ENCODE peak calls at places on chromosomes 11 and 22, in five cellular contexts. U is stomach; F is B cell; Z is CD8-positive, alpha-beta T cell; R is A549. B is an unnamed sample.

GRCh38 chr11:101456812-101457211 is 127.0 kb downstream of the TRPC6 start:
- DNase-seq in U (no peak), F (peak), Z (no peak), R (no peak), B (no peak)

GRCh38 chr22:25483931-25484330 is 80.5 kb upstream of the GRK3 start:
- DNase-seq in U (no peak), F (no peak), Z (no peak), R (no peak), B (no peak)

GRCh38 chr22:48182896-48183805 is 1420.7 kb downstream of the TBC1D22A start:
- DNase-seq in U (no peak), F (no peak), Z (no peak), R (no peak), B (no peak)

GRCh38 chr11:125170406-125171031 is 6.0 kb downstream of the PKNOX2 start:
- DNase-seq in U (no peak), F (no peak), Z (no peak), R (no peak), B (no peak)

GRCh38 chr11:2259897-2260451 is 10.4 kb downstream of the ASCL2 start:
- DNase-seq in U (no peak), F (no peak), Z (no peak), R (no peak), B (peak)

GRCh38 chr22:39727541-39727940 is 157.0 kb downstream of the CACNA1I start:
- DNase-seq in U (no peak), F (no peak), Z (no peak), R (peak), B (no peak)

GRCh38 chr11:10002221-10002620 is 291.8 kb downstream of the SBF2 start:
- DNase-seq in U (no peak), F (no peak), Z (no peak), R (no peak), B (no peak)

GRCh38 chr11:33835143-33835878 is 56.6 kb downstream of the LMO2 start:
- DNase-seq in U (no peak), F (peak), Z (no peak), R (peak), B (no peak)

GRCh38 chr22:44449683-44450425 is 48.2 kb downstream of the RTL6 start:
- DNase-seq in U (peak), F (no peak), Z (no peak), R (no peak), B (no peak)

GRCh38 chr11:34546511-34547206 is 33.1 kb upstream of the ELF5 start:
- DNase-seq in U (no peak), F (no peak), Z (no peak), R (no peak), B (no peak)

GRCh38 chr22:31489632-31490495 is at the start of gene EIF4ENIF1:
- DNase-seq in U (peak), F (peak), Z (peak), R (peak), B (peak)

GRCh38 chr11:130480166-130480565 is 31.7 kb downstream of the ADAMTS15 start:
- DNase-seq in U (no peak), F (no peak), Z (no peak), R (no peak), B (no peak)

GRCh38 chr11:69644071-69644961 is 3.4 kb downstream of the CCND1 start:
- DNase-seq in U (peak), F (no peak), Z (no peak), R (peak), B (no peak)
- TF ChIP-seq CTCF in U (no peak), F (no peak), Z (no peak), R (peak), B (no peak)

GRCh38 chr11:119486016-119486415 is 63.0 kb upstream of the THY1 start:
- DNase-seq in U (no peak), F (no peak), Z (no peak), R (no peak), B (no peak)

GRCh38 chr11:119483341-119483880 is 60.4 kb upstream of the THY1 start:
- DNase-seq in U (peak), F (no peak), Z (no peak), R (no peak), B (no peak)

GRCh38 chr11:119483881-119484371 is 61.0 kb upstream of the THY1 start:
- DNase-seq in U (no peak), F (no peak), Z (no peak), R (no peak), B (no peak)

GRCh38 chr11:119486691-119487259 is 63.8 kb upstream of the THY1 start:
- DNase-seq in U (peak), F (no peak), Z (no peak), R (no peak), B (no peak)

DNA sequence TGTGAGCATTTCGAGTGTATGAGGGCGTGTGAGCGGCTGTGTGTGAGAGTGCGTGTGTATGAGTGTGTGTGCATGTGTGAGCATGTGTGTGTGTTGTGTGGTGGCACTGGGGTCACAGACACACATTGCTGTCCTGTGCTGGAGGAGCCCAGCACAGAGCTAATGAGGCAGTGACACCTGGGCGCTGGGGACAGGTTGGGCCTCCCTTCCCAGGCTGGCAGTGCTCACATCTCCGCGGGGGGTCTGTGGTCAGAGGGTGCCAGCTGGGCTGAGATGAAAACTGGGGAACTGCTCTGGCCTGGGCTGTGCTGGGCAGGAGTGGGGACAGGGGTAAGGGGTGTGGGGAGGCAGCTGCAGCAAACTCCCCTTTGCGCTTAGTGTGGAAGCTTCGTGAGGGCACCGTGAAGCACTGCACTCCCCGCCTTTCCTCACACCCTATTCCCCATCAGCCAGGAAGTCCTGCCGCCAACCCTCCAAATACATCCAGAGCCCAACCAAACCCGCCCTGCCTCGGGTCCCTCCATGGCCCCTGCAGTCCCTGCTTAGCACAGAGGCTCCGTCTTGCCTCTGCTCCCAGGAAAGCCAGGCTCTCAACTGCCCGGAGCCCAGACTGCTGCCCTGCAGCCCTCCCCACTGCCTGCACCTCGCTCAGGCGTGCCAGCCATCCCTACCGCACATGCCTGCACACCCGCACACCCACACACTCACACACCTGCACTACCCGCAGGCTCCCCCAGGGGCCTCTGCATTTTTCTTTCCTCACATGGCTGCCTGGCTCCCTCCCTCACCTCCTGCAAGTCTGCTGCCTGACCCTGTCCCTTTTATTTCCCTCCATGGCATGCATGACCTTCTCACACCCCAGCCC is 62.0 kb upstream of the THY1 start:
- DNase-seq in U (peak), F (no peak), Z (no peak), R (no peak), B (no peak)
- TF ChIP-seq CTCF in U (no peak), F (no peak), Z (no peak), R (no peak), B (no peak)

DNA sequence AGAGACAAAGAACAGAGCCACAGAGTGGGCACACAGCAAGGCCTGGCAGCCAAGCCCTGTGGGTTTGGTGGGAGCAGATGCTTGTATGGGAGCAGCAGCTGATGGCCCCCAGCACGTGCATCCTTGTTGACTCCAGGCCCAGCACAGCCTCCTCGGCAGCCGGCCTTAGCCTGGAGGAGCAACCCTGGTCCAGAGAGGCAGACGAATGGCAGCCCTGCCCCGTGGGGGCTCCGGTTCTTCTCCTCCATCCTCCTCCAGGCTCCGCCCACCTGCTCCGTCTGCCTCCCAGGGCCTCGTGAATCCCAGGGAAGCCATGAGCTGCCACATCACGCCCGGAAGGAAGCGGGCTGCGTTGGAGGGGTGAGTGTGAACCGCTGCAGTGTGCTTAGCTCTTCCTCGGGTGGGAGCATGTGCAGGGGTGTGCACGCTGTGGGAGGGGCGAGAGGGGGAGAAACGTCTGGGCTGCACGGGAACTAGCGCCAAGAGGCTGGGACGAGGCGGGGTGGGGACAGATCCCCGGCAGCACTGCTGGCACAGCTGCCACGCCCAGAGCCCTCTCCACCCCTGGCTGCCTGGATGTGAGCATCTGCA is 36.3 kb upstream of the JAM3 start:
- DNase-seq in U (no peak), F (no peak), Z (no peak), R (no peak), B (no peak)
- TF ChIP-seq CTCF in U (no peak), F (no peak), Z (no peak), R (no peak), B (no peak)

GRCh38 chr11:76579047-76579751 is 91.3 kb downstream of the LRRC32 start:
- DNase-seq in U (no peak), F (no peak), Z (no peak), R (no peak), B (no peak)
- TF ChIP-seq CTCF in U (no peak), F (no peak), Z (no peak), R (no peak), B (no peak)

GRCh38 chr11:61161190-61162091 is at the start of gene VPS37C:
- DNase-seq in U (peak), F (peak), Z (peak), R (peak), B (peak)
- TF ChIP-seq CTCF in U (no peak), F (no peak), Z (no peak), R (no peak), B (no peak)

DNA sequence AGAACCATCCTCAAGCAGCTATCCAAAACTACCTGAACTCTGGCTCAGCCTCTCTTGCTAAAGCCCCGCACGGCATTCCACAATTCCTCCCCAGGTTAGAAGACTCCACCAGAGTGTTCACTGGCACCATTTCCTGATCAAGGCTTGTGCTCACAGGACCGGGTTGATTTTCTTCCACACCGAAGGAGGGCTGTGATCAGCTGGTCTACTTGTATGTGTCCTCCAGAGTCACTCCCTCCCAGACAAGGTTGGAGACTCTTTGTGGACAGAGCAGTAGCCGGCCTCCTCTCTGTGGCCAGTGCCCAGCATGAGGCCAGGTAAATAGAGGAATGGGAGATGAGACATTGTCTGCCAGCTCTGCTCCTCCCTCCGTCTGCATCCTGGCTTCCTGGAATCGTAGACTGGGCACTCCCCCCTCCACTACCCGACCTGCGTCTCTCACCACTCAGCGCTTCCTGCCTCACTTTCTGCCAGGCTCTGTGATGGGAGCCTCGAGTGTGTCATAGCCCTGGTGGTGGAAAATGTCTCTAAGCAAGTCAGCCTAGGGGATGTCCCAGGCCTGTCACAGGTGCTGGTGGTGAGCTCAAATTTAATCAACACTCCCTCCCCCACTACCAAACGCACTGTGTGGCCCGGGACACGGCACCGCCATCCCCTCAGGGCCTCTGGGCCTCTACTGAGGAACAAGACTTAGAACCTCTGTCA is 12.5 kb upstream of the TMPRSS6 start:
- DNase-seq in U (peak), F (peak), Z (peak), R (peak), B (peak)
- TF ChIP-seq CTCF in U (no peak), F (peak), Z (no peak), R (no peak), B (peak)

DNA sequence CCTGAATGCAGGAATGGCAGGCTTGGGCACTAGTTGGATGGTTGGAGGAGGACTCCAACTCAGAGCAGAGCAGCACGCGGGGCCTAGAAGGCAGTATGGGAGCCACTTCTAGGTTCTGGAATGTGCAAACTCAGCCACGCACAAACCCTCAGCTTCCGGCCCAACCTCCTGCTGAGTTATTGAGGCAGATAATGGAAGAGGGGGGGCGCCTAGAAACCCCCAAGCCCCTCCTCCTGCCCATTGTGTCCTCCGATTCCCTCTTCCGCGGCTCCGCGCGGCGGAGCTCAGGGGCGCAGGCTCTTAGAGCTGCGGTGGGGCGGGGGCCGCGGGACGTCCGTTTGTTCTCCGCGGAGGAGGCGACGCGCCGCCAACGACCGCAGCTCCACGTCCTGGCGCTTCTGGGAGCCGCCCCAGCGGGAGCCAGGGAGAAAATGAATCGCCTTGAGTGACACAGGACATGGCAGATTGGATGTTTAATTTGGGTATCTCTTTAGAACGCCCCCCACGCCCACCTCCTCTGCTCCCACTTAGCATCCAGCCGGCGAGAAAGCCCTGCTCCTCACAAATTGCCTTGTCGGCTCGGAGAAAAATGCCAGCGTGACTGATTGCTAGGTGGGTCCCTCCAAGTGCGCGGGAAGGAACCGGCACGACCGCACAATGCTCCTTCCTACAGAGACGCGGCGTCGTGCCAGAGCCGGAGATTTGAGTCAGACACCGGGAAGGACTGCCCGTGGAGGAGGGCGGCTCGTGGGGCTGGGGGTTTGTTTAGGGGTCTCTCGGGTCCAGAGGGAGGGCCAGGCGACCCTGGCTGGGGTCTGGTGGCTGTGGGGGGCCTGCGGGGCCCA is 144.6 kb downstream of the NECTIN1 start:
- DNase-seq in U (peak), F (no peak), Z (no peak), R (no peak), B (no peak)
- TF ChIP-seq CTCF in U (no peak), F (no peak), Z (no peak), R (no peak), B (no peak)

DNA sequence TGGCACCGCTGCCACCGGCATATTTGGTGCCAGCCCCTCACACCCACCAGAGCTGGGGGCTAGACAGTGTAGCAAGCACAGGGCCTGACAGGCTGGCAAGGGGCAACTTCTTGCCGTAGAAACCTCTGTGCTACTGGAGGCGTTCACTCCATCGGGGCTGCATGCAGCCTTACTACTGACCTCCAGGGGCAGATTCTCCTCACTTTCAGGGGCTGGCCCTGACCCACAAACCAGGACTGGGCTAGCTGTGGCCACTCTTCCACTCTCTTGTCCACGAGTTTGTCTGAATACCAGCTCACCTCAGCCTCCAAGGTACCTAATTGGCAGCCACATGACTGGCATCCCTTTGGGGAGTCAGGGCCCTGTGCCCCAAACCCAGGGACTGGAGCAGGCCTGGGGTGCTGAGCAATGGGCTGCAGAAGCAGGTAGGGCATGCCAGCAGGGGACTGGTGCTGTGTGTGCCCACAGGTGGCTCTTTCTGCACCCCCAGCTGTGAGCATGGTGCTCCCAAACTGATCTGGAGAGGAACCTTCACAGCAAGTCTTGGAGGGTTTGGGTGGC is 2.1 kb upstream of the LMO1 start:
- DNase-seq in U (no peak), F (no peak), Z (no peak), R (no peak), B (no peak)
- TF ChIP-seq CTCF in U (no peak), F (no peak), Z (no peak), R (no peak), B (no peak)

B was measured in GM13976.